ENCODE peak calls at places on chromosome 11, in five cellular contexts. One of them, this sample, is unnamed. For H3K4me1, the result is how much of the 10 kb centered on the place peaks cover.

GRCh38 chr11:63851354-63851753 is 12.4 kb downstream of the MARK2 start:
- DNase-seq in thoracic aorta: no peak
- DNase-seq in body of pancreas: no peak
- DNase-seq in stomach: no peak
- DNase-seq in iPS DF 6.9: no peak
- DNase-seq in this sample: no peak

GRCh38 chr11:76209671-76209955 is 3.3 kb upstream of the WNT11 start:
- DNase-seq in thoracic aorta: no peak
- DNase-seq in body of pancreas: no peak
- DNase-seq in stomach: no peak
- DNase-seq in iPS DF 6.9: no peak
- DNase-seq in this sample: no peak

GRCh38 chr11:19237813-19238212 is 2.9 kb downstream of the E2F8 start:
- DNase-seq in thoracic aorta: no peak
- DNase-seq in body of pancreas: no peak
- DNase-seq in stomach: peak
- DNase-seq in iPS DF 6.9: no peak
- DNase-seq in this sample: no peak

GRCh38 chr11:111356660-111357048 is 22.4 kb downstream of the POU2AF1 start:
- DNase-seq in thoracic aorta: no peak
- DNase-seq in body of pancreas: no peak
- DNase-seq in stomach: no peak
- DNase-seq in iPS DF 6.9: no peak
- DNase-seq in this sample: no peak

GRCh38 chr11:126164781-126165180 is 46.7 kb downstream of the RPUSD4 start:
- DNase-seq in thoracic aorta: no peak
- DNase-seq in body of pancreas: no peak
- DNase-seq in stomach: no peak
- DNase-seq in iPS DF 6.9: no peak
- DNase-seq in this sample: no peak

GRCh38 chr11:115657586-115657985 is 153.4 kb upstream of the CADM1 start:
- DNase-seq in thoracic aorta: no peak
- DNase-seq in body of pancreas: no peak
- DNase-seq in stomach: no peak
- DNase-seq in iPS DF 6.9: no peak
- DNase-seq in this sample: peak

GRCh38 chr11:20739004-20739612 is 69.7 kb downstream of the NELL1 start:
- DNase-seq in thoracic aorta: no peak
- DNase-seq in body of pancreas: no peak
- DNase-seq in stomach: no peak
- DNase-seq in iPS DF 6.9: no peak
- DNase-seq in this sample: no peak

GRCh38 chr11:67489203-67489859 is 6.5 kb downstream of the AIP start:
- DNase-seq in thoracic aorta: no peak
- DNase-seq in body of pancreas: no peak
- DNase-seq in stomach: no peak
- DNase-seq in iPS DF 6.9: no peak
- DNase-seq in this sample: no peak

GRCh38 chr11:116224154-116224888 is 548.5 kb downstream of the BUD13 start:
- DNase-seq in thoracic aorta: no peak
- DNase-seq in body of pancreas: peak
- DNase-seq in stomach: peak
- DNase-seq in iPS DF 6.9: peak
- DNase-seq in this sample: no peak

GRCh38 chr11:70095541-70096252 is 17.6 kb downstream of the ANO1 start:
- DNase-seq in thoracic aorta: no peak
- DNase-seq in body of pancreas: no peak
- DNase-seq in stomach: no peak
- DNase-seq in iPS DF 6.9: no peak
- DNase-seq in this sample: no peak

GRCh38 chr11:113684558-113684957 is 21.6 kb downstream of the TMPRSS5 start:
- DNase-seq in thoracic aorta: no peak
- DNase-seq in body of pancreas: no peak
- DNase-seq in stomach: no peak
- DNase-seq in iPS DF 6.9: no peak
- DNase-seq in this sample: no peak

GRCh38 chr11:124938970-124939369 is 3.1 kb upstream of the HEPACAM start:
- DNase-seq in thoracic aorta: no peak
- DNase-seq in body of pancreas: no peak
- DNase-seq in stomach: no peak
- DNase-seq in iPS DF 6.9: no peak
- DNase-seq in this sample: no peak

GRCh38 chr11:45543808-45544422 is 121.5 kb downstream of the CHST1 start:
- DNase-seq in thoracic aorta: no peak
- DNase-seq in body of pancreas: no peak
- DNase-seq in stomach: no peak
- DNase-seq in iPS DF 6.9: peak
- DNase-seq in this sample: no peak

GRCh38 chr11:26623076-26623666 is 51.1 kb upstream of the MUC15 start:
- DNase-seq in thoracic aorta: no peak
- DNase-seq in body of pancreas: no peak
- DNase-seq in stomach: no peak
- DNase-seq in iPS DF 6.9: no peak
- DNase-seq in this sample: peak

GRCh38 chr11:26622201-26622600 is 50.1 kb upstream of the MUC15 start:
- DNase-seq in thoracic aorta: no peak
- DNase-seq in body of pancreas: no peak
- DNase-seq in stomach: no peak
- DNase-seq in iPS DF 6.9: no peak
- DNase-seq in this sample: peak

GRCh38 chr11:26621147-26621546 is 49.1 kb upstream of the MUC15 start:
- DNase-seq in thoracic aorta: no peak
- DNase-seq in body of pancreas: no peak
- DNase-seq in stomach: no peak
- DNase-seq in iPS DF 6.9: no peak
- DNase-seq in this sample: peak

GRCh38 chr11:26620282-26621045 is 48.4 kb upstream of the MUC15 start:
- DNase-seq in thoracic aorta: no peak
- DNase-seq in body of pancreas: no peak
- DNase-seq in stomach: no peak
- DNase-seq in iPS DF 6.9: no peak
- DNase-seq in this sample: peak

DNA sequence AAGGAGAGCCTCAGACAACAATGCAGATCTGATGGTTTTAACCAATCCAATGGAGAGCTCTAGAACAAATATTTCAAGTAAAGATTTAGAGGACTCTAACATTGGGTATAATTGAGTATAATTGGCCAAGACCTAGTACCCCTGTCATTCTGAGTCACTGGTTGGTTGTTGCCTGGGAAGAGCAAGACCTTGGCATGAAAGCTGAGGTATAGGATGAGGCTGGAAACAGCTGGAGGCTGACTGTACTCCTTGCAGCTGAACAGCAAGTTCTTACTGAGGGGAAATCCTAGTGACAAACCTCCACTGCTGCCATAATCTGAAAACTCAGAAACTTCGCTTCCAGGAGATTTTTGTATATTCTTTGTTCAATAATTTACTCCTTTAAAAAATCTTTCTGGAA is 54.3 kb upstream of the MUC15 start:
- DNase-seq in thoracic aorta: no peak
- DNase-seq in body of pancreas: no peak
- DNase-seq in stomach: no peak
- DNase-seq in iPS DF 6.9: no peak
- DNase-seq in this sample: peak
- H3K4me1 ChIP-seq in thoracic aorta: under half
- H3K4me1 ChIP-seq in body of pancreas: under half
- H3K4me1 ChIP-seq in stomach: under half
- H3K4me1 ChIP-seq in iPS DF 6.9: under half
- H3K4me1 ChIP-seq in this sample: under half

GRCh38 chr11:1303973-1304372 is 5.5 kb downstream of the TOLLIP start:
- DNase-seq in thoracic aorta: no peak
- DNase-seq in body of pancreas: peak
- DNase-seq in stomach: peak
- DNase-seq in iPS DF 6.9: no peak
- DNase-seq in this sample: no peak
- H3K4me1 ChIP-seq in thoracic aorta: under half
- H3K4me1 ChIP-seq in body of pancreas: half or more
- H3K4me1 ChIP-seq in stomach: half or more
- H3K4me1 ChIP-seq in iPS DF 6.9: under half
- H3K4me1 ChIP-seq in this sample: half or more

DNA sequence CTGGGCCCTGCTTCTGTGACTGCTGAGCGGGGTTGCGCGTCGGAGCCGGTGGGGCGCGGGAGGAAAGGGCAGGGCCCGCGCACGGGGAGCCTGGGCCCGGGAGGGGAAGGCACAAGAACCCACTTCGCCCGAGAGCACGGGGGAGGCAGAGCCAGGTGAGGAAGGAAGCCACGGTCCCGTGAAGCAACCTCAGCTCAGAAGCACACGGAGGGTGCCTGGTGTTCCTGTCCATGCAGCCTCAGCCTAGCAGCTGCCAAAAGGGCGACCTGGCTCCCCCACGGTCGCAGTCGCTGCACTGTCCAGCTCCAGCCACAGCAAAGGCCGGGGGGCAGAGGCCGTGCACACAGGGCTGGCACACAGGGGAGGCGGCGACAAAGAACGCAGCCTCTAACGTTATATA is 9.3 kb upstream of the CDC42BPG start:
- DNase-seq in thoracic aorta: no peak
- DNase-seq in body of pancreas: no peak
- DNase-seq in stomach: no peak
- DNase-seq in iPS DF 6.9: no peak
- DNase-seq in this sample: no peak
- H3K4me1 ChIP-seq in thoracic aorta: under half
- H3K4me1 ChIP-seq in body of pancreas: under half
- H3K4me1 ChIP-seq in stomach: half or more
- H3K4me1 ChIP-seq in iPS DF 6.9: under half
- H3K4me1 ChIP-seq in this sample: half or more

DNA sequence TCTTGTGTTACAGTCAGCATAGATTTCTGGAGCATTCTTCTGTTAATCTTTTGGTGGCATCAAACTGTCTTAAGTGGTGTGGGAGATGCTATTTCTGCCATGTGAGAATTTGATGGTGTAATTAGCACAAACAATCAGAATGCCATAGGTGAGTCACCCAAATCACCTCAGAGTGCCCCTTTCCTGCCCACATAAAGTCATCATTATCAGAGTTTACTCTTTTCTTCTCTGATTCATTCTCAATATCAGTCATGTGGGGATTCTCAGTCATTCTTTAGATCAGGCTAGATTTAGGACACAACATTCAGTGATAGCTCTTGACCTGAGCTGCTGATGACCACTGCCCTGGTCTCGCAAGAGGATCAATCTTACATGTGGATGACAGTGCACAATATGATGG is 23.7 kb upstream of the MS4A6A start:
- DNase-seq in thoracic aorta: no peak
- DNase-seq in body of pancreas: no peak
- DNase-seq in stomach: no peak
- DNase-seq in iPS DF 6.9: no peak
- DNase-seq in this sample: peak
- H3K4me1 ChIP-seq in thoracic aorta: under half
- H3K4me1 ChIP-seq in body of pancreas: under half
- H3K4me1 ChIP-seq in stomach: under half
- H3K4me1 ChIP-seq in iPS DF 6.9: under half
- H3K4me1 ChIP-seq in this sample: under half

This sample was measured in mammary epithelial cell.